ENCODE peak calls at places on chromosomes 11 and 22, in eight cellular contexts. U is activated CD4-positive, alpha-beta T cell treated with anti-CD3 and anti-CD28 coated beads, Interleukin-2, amount 50 U/mL, for 24 hours; B is dorsolateral prefrontal cortex; J is AG09319; Z is germinal center; F is endothelial cell; A is endodermal cell; M is CD4-positive, alpha-beta T cell. E is an unnamed sample.
A peak's percentile ranks its signal among the peaks of the same experiment; 100 is the strongest.

GRCh38 chr11:63882555-63883242 is 34.3 kb downstream of the RCOR2 start:
- DNase-seq in J (no peak), M (no peak), U (no peak), Z (peak; percentile 20), F (no peak), B (no peak), A (peak; percentile 87), E (no peak)

GRCh38 chr11:47359586-47359985 is 7.1 kb upstream of the MYBPC3 start:
- DNase-seq in M (no peak), A (no peak), Z (no peak), U (no peak), B (no peak), J (no peak), F (no peak), E (no peak)

GRCh38 chr22:30906411-30906810 is 62.2 kb downstream of the MORC2 start:
- DNase-seq in B (no peak), A (no peak), M (no peak), Z (no peak), F (no peak), J (no peak), U (no peak), E (no peak)

GRCh38 chr11:57680552-57680874 is 12.6 kb downstream of the ZDHHC5 start:
- DNase-seq in A (no peak), U (no peak), M (no peak), Z (no peak), B (no peak), J (no peak), F (no peak), E (no peak)

GRCh38 chr11:78216571-78217287 is 28.0 kb downstream of the USP35 start:
- DNase-seq in F (no peak), B (no peak), Z (no peak), M (no peak), J (no peak), A (peak; percentile 18), U (no peak), E (no peak)

GRCh38 chr11:120694706-120695105 is 183.2 kb downstream of the GRIK4 start:
- DNase-seq in B (no peak), U (no peak), J (no peak), F (no peak), Z (no peak), A (no peak), M (no peak), E (no peak)

GRCh38 chr11:45926536-45927331 is 4.3 kb downstream of the LARGE2 start:
- DNase-seq in Z (no peak), B (no peak), J (no peak), U (no peak), A (no peak), M (no peak), F (no peak), E (no peak)

GRCh38 chr11:119652907-119653659 is 75.9 kb downstream of the NECTIN1 start:
- DNase-seq in Z (no peak), U (no peak), B (no peak), F (no peak), J (no peak), M (no peak), A (no peak), E (no peak)

GRCh38 chr11:17550455-17551346 is 3.6 kb downstream of the OTOG start:
- DNase-seq in M (no peak), U (no peak), J (no peak), Z (no peak), F (no peak), A (no peak), B (no peak), E (no peak)

GRCh38 chr22:20431520-20432237 is 5.9 kb downstream of the SCARF2 start:
- DNase-seq in U (no peak), Z (no peak), J (no peak), M (no peak), F (no peak), A (peak; percentile 76), B (no peak), E (no peak)

GRCh38 chr11:16917941-16918340 is 96.3 kb downstream of the PLEKHA7 start:
- DNase-seq in F (no peak), J (no peak), M (no peak), Z (no peak), U (no peak), B (no peak), A (no peak), E (no peak)

GRCh38 chr22:41479671-41480396 is 10.9 kb downstream of the ACO2 start:
- DNase-seq in J (no peak), B (peak; percentile 61), M (no peak), Z (no peak), F (no peak), U (no peak), A (peak; percentile 70), E (no peak)

GRCh38 chr22:42646569-42647525 is 2.3 kb downstream of the CYB5R3 start:
- DNase-seq in U (no peak), B (peak; percentile 56), M (no peak), A (no peak), J (no peak), F (no peak), Z (no peak), E (no peak)

GRCh38 chr11:64799925-64800632 is 2.9 kb downstream of the MAP4K2 start:
- DNase-seq in U (no peak), J (no peak), Z (no peak), F (no peak), B (no peak), M (no peak), A (no peak), E (no peak)

GRCh38 chr11:86799680-86800075 is 664 bp upstream of the PRSS23 start:
- DNase-seq in F (peak; percentile 15), J (no peak), Z (no peak), U (no peak), B (peak; percentile 4), A (peak; percentile 72), M (no peak), E (no peak)

GRCh38 chr11:129236850-129237249 is 44.7 kb upstream of the ARHGAP32 start:
- DNase-seq in J (no peak), F (no peak), B (no peak), A (no peak), M (no peak), U (no peak), Z (no peak), E (no peak)

GRCh38 chr22:29626497-29627195 is 23.2 kb downstream of the NF2 start:
- DNase-seq in U (no peak), A (no peak), M (no peak), F (no peak), Z (no peak), B (no peak), J (peak; percentile 77), E (no peak)

GRCh38 chr11:63165710-63166310 is 21.8 kb upstream of the SLC22A24 start:
- DNase-seq in U (no peak), Z (no peak), A (no peak), J (no peak), M (no peak), F (no peak), B (no peak), E (no peak)

GRCh38 chr11:130999086-130999485 is 82.8 kb upstream of the SNX19 start:
- DNase-seq in Z (no peak), B (no peak), J (no peak), F (no peak), M (no peak), A (no peak), U (no peak), E (no peak)

GRCh38 chr11:10564692-10565318 is 3.7 kb downstream of the LYVE1 start:
- DNase-seq in J (no peak), U (no peak), Z (no peak), A (no peak), F (no peak), M (no peak), B (no peak), E (no peak)

E was measured in activated T-helper 1 cell treated with anti-CD3 and anti-CD28 coated beads, Interleukin-12 subunit alpha, Interleukin-12 subunit beta, Interleukin-2, Interleukin-4 antibody, amounts not matched to agents 30 ng/mL and 10 ng/mL and 1 ng/mL, durations not matched to agents 14 hours and 24 hours and 36 hours.